ENCODE peak calls at places on chromosomes 7 and 10, in nine cellular contexts. K, G, R, N, X, E, O, Y and Q are unnamed samples. For H3K27me3, the result is how much of the 10 kb centered on the place peaks cover.

GRCh38 chr7:148337995-148338747 is 252.4 kb upstream of the C7orf33 start:
- DNase-seq in K (no peak), G (no peak), R (no peak), N (no peak), X (no peak), E (no peak), O (no peak), Y (no peak), Q (no peak)

GRCh38 chr10:77355844-77356243 is 281.8 kb downstream of the KCNMA1 start:
- DNase-seq in K (peak), G (no peak), R (no peak), N (peak), X (no peak), E (no peak), O (peak), Y (no peak), Q (no peak)

GRCh38 chr7:96679886-96680285 is 29.8 kb downstream of the SEM1 start:
- DNase-seq in K (no peak), G (no peak), R (no peak), N (no peak), X (no peak), E (no peak), O (no peak), Y (no peak), Q (no peak)

GRCh38 chr10:14389981-14390590 is 59.4 kb upstream of the FRMD4A start:
- DNase-seq in K (no peak), G (no peak), R (no peak), N (no peak), X (no peak), E (no peak), O (no peak), Y (no peak), Q (no peak)

GRCh38 chr7:73645643-73646182 is 21.4 kb upstream of the MLXIPL start:
- DNase-seq in K (no peak), G (no peak), R (no peak), N (no peak), X (no peak), E (no peak), O (no peak), Y (no peak), Q (no peak)

GRCh38 chr7:43764039-43764789 is 5.7 kb downstream of the BLVRA start:
- DNase-seq in K (no peak), G (no peak), R (no peak), N (no peak), X (peak), E (peak), O (no peak), Y (no peak), Q (no peak)

GRCh38 chr10:93947055-93947454 is 46.7 kb upstream of the PLCE1 start:
- DNase-seq in K (peak), G (no peak), R (peak), N (peak), X (peak), E (no peak), O (peak), Y (no peak), Q (no peak)

GRCh38 chr10:43124094-43124521 is 14.1 kb upstream of the CSGALNACT2 start:
- DNase-seq in K (no peak), G (peak), R (no peak), N (no peak), X (no peak), E (no peak), O (no peak), Y (peak), Q (no peak)

GRCh38 chr7:116355423-116355765 is 144.1 kb upstream of the CAV2 start:
- DNase-seq in K (no peak), G (no peak), R (no peak), N (no peak), X (no peak), E (no peak), O (no peak), Y (no peak), Q (no peak)

GRCh38 chr7:30224511-30225031 is 59.8 kb upstream of the ZNRF2 start:
- DNase-seq in K (peak), G (no peak), R (no peak), N (peak), X (no peak), E (no peak), O (no peak), Y (peak), Q (no peak)

GRCh38 chr10:24866615-24867583 is 85.5 kb downstream of the PRTFDC1 start:
- DNase-seq in K (no peak), G (peak), R (no peak), N (peak), X (peak), E (peak), O (no peak), Y (peak), Q (no peak)

GRCh38 chr7:91852263-91852741 is 28.2 kb downstream of the MTERF1 start:
- DNase-seq in K (no peak), G (no peak), R (peak), N (peak), X (no peak), E (no peak), O (no peak), Y (no peak), Q (no peak)

GRCh38 chr7:150334108-150334507 is 7.3 kb downstream of the RARRES2 start:
- DNase-seq in K (no peak), G (no peak), R (no peak), N (no peak), X (no peak), E (no peak), O (no peak), Y (no peak), Q (no peak)

GRCh38 chr7:10662491-10662890 is 311.2 kb upstream of the PHF14 start:
- DNase-seq in K (no peak), G (no peak), R (no peak), N (no peak), X (no peak), E (no peak), O (no peak), Y (no peak), Q (no peak)

GRCh38 chr10:99236627-99237309 is 1.1 kb upstream of the HPSE2 start:
- DNase-seq in K (no peak), G (no peak), R (peak), N (no peak), X (no peak), E (no peak), O (no peak), Y (no peak), Q (no peak)

GRCh38 chr7:65554-65953 is 126.8 kb upstream of the FAM20C start:
- DNase-seq in K (no peak), G (no peak), R (no peak), N (peak), X (no peak), E (peak), O (no peak), Y (peak), Q (no peak)

GRCh38 chr7:113331155-113331898 is 213.0 kb upstream of the SMIM30 start:
- DNase-seq in K (no peak), G (no peak), R (peak), N (no peak), X (no peak), E (no peak), O (no peak), Y (no peak), Q (no peak)

GRCh38 chr10:10869592-10869991 is 148.1 kb upstream of the CELF2 start:
- DNase-seq in K (no peak), G (no peak), R (no peak), N (peak), X (no peak), E (no peak), O (no peak), Y (no peak), Q (no peak)

GRCh38 chr7:116698930-116699722 is 27.1 kb downstream of the MET start:
- DNase-seq in K (no peak), G (no peak), R (no peak), N (no peak), X (no peak), E (no peak), O (no peak), Y (no peak), Q (no peak)

GRCh38 chr10:75043256-75044121 is 68.0 kb upstream of the SAMD8 start:
- DNase-seq in K (no peak), G (no peak), R (peak), N (no peak), X (no peak), E (no peak), O (no peak), Y (no peak), Q (no peak)

GRCh38 chr7:141544831-141545230 is 6.4 kb upstream of the AGK start:
- DNase-seq in K (no peak), G (no peak), R (peak), N (no peak), X (no peak), E (no peak), O (no peak), Y (no peak), Q (no peak)

GRCh38 chr10:22630229-22631174 is 83.9 kb downstream of the PIP4K2A start:
- DNase-seq in K (no peak), G (no peak), R (no peak), N (peak), X (no peak), E (no peak), O (no peak), Y (no peak), Q (no peak)

GRCh38 chr7:92325850-92326249 is 80.1 kb downstream of the ANKIB1 start:
- DNase-seq in K (no peak), G (no peak), R (no peak), N (peak), X (no peak), E (no peak), O (no peak), Y (no peak), Q (no peak)

GRCh38 chr10:22573820-22574569 is 140.4 kb downstream of the PIP4K2A start:
- DNase-seq in K (no peak), G (no peak), R (peak), N (peak), X (no peak), E (no peak), O (no peak), Y (peak), Q (no peak)

GRCh38 chr10:60536529-60537114 is 146.9 kb upstream of the ANK3 start:
- DNase-seq in K (peak), G (no peak), R (no peak), N (peak), X (no peak), E (no peak), O (no peak), Y (no peak), Q (no peak)

GRCh38 chr10:99926925-99927718 is 82.6 kb downstream of the DNMBP start:
- DNase-seq in K (no peak), G (no peak), R (no peak), N (peak), X (peak), E (no peak), O (no peak), Y (peak), Q (no peak)

GRCh38 chr10:4883079-4883739 is 57.2 kb downstream of the AKR1E2 start:
- DNase-seq in K (no peak), G (no peak), R (no peak), N (peak), X (peak), E (no peak), O (peak), Y (peak), Q (no peak)

GRCh38 chr7:113374924-113375323 is 256.6 kb upstream of the SMIM30 start:
- DNase-seq in K (no peak), G (no peak), R (no peak), N (no peak), X (no peak), E (no peak), O (no peak), Y (no peak), Q (no peak)

GRCh38 chr7:108282427-108282996 is 152.4 kb upstream of the LAMB4 start:
- DNase-seq in K (no peak), G (no peak), R (no peak), N (no peak), X (no peak), E (no peak), O (no peak), Y (peak), Q (no peak)

GRCh38 chr7:73841689-73842247 is 548 bp downstream of the METTL27 start:
- DNase-seq in K (no peak), G (peak), R (peak), N (no peak), X (no peak), E (peak), O (no peak), Y (no peak), Q (no peak)

GRCh38 chr7:632831-633210 is 93.7 kb upstream of the DNAAF5 start:
- DNase-seq in K (no peak), G (no peak), R (no peak), N (no peak), X (no peak), E (no peak), O (no peak), Y (no peak), Q (no peak)

GRCh38 chr10:34281661-34282060 is 533.4 kb downstream of the PARD3 start:
- DNase-seq in K (no peak), G (no peak), R (no peak), N (no peak), X (no peak), E (no peak), O (no peak), Y (no peak), Q (no peak)

GRCh38 chr7:44964831-44965440 is 13.9 kb downstream of the MYO1G start:
- DNase-seq in K (no peak), G (peak), R (no peak), N (no peak), X (no peak), E (peak), O (no peak), Y (no peak), Q (no peak)

GRCh38 chr7:113086431-113086888 is at the start of gene GPR85:
- DNase-seq in K (no peak), G (no peak), R (peak), N (peak), X (peak), E (peak), O (peak), Y (peak), Q (no peak)

GRCh38 chr7:89661876-89662275 is 492.4 kb upstream of the STEAP1 start:
- DNase-seq in K (no peak), G (no peak), R (no peak), N (no peak), X (no peak), E (no peak), O (no peak), Y (no peak), Q (no peak)

GRCh38 chr7:89666436-89666835 is 487.8 kb upstream of the STEAP1 start:
- DNase-seq in K (no peak), G (no peak), R (no peak), N (no peak), X (no peak), E (no peak), O (no peak), Y (no peak), Q (no peak)
- H3K27me3 ChIP-seq in K (under half), G (under half), R (under half), N (under half), X (under half), E (under half), O (under half), Y (under half), Q (under half)

DNA sequence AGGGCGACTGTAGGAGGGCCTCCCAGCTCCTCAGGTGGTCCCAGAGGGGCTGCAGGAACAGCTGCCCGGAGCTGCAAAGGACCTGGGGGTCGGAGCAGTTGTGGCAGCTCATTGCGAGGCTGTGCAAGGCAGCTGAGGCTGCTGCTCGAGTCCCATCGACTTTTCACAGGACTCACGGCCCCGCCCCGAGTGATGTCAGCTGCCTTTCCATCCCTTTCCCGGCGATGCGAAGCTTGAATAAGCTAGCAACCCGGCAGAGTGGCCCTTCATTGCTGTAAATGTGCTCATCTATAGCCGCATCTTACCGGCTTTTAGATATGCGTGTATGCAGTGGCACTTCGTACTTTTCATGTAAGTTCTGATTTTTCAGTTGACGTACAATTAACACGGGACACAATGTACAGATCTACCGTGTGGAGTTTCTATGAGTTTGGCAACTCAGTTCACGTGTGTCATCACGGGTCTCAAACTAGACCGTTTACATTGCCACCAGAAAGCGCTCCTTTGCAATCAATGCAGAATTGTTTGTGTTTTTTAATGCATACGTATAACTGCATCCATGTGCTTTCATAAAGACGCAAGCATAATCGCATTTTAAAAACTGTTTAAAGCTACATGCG is at the start of gene CH25H:
- DNase-seq in K (no peak), G (peak), R (peak), N (peak), X (peak), E (peak), O (no peak), Y (peak), Q (no peak)
- H3K27me3 ChIP-seq in K (under half), G (under half), R (half or more), N (under half), X (under half), E (under half), O (under half), Y (under half), Q (under half)

GRCh38 chr10:52313350-52314006 is 603 bp upstream of the DKK1 start:
- DNase-seq in K (no peak), G (no peak), R (peak), N (peak), X (no peak), E (no peak), O (no peak), Y (no peak), Q (no peak)
- H3K27me3 ChIP-seq in K (under half), G (under half), R (half or more), N (under half), X (under half), E (under half), O (under half), Y (under half), Q (half or more)

GRCh38 chr7:132580717-132581285 is 4.5 kb upstream of the PLXNA4 start:
- DNase-seq in K (no peak), G (peak), R (peak), N (peak), X (peak), E (no peak), O (peak), Y (peak), Q (no peak)
- H3K27me3 ChIP-seq in K (under half), G (under half), R (half or more), N (under half), X (under half), E (under half), O (under half), Y (under half), Q (under half)

GRCh38 chr7:35260254-35260653 is 6.4 kb upstream of the TBX20 start:
- DNase-seq in K (no peak), G (no peak), R (peak), N (no peak), X (no peak), E (no peak), O (no peak), Y (no peak), Q (no peak)
- H3K27me3 ChIP-seq in K (under half), G (half or more), R (half or more), N (half or more), X (under half), E (half or more), O (half or more), Y (half or more), Q (under half)

DNA sequence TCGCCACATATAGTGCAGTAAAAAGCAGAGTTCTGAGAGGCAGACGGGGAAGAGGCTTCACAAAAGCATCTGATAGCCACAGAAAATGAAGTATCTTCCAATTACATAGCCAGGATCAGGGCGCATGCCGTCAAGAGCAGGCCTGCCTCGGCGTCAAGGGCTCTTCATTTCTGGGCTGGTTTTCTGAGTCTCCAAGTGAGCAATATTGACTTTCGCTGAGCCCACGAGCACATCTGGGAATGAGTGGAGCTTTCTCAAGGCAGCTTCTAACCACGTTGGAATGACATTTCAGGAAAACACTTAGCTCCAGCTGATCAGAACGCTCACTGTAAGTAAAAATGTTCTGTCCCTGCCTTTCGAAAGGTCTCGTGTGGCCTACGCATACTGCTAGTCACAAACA is 51.9 kb downstream of the CLRN3 start:
- DNase-seq in K (no peak), G (no peak), R (no peak), N (no peak), X (no peak), E (no peak), O (no peak), Y (no peak), Q (no peak)
- H3K27me3 ChIP-seq in K (under half), G (under half), R (half or more), N (under half), X (under half), E (under half), O (under half), Y (under half), Q (under half)

DNA sequence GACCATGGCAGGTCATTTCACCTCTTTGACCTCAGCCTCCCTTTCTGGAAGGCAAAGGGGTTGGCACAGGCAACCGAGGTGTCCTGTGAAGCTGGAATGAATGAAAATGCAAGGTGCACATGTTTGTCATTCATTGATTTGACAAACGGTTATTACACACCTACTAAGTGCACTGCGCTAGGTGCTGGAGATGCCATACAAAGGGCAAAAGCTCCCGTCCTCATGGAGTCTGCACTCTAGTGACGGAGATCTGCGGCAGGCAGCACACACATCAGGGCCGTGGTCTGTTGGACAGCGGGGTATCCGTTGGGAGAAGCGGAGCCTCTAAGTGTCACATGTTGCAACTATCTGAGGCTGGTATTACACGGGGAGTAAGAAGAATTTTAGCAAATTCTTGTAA is 44.2 kb downstream of the PRF1 start:
- DNase-seq in K (no peak), G (no peak), R (no peak), N (no peak), X (no peak), E (peak), O (no peak), Y (no peak), Q (no peak)
- H3K27me3 ChIP-seq in K (under half), G (under half), R (under half), N (under half), X (under half), E (under half), O (under half), Y (under half), Q (under half)